ENCODE peak calls at places on chromosomes 6 and 20, in seven cellular contexts. D, Y, I, X, V, W and L are unnamed samples.

GRCh38 chr20:25669826-25670422 is 26.7 kb downstream of the ZNF337 start:
- DNase-seq in Y (peak), V (peak), D (peak), W (no peak), I (no peak), X (no peak), L (no peak)

GRCh38 chr6:1792989-1793388 is 183.3 kb downstream of the FOXC1 start:
- DNase-seq in W (no peak), Y (no peak), I (no peak), D (peak), V (no peak), X (no peak), L (no peak)

GRCh38 chr6:18503588-18504231 is 116.6 kb downstream of the RNF144B start:
- DNase-seq in I (peak), Y (peak), X (peak), W (peak), D (peak), V (peak), L (no peak)

GRCh38 chr6:154165488-154165887 is 126.4 kb downstream of the OPRM1 start:
- DNase-seq in I (no peak), V (no peak), X (no peak), Y (no peak), W (no peak), D (peak), L (no peak)

GRCh38 chr6:137543114-137543513 is 48.9 kb upstream of the OLIG3 start:
- DNase-seq in D (no peak), X (no peak), W (no peak), Y (no peak), I (no peak), V (no peak), L (no peak)

GRCh38 chr6:148758492-148758891 is 11.7 kb downstream of the UST start:
- DNase-seq in D (no peak), V (peak), I (peak), X (no peak), W (no peak), Y (no peak), L (peak)

GRCh38 chr6:70124882-70125535 is 177.9 kb downstream of the COL9A1 start:
- DNase-seq in Y (peak), V (no peak), W (no peak), X (no peak), D (peak), I (no peak), L (no peak)

GRCh38 chr20:11716945-11717248 is 200.8 kb upstream of the BTBD3 start:
- DNase-seq in D (no peak), V (no peak), I (no peak), X (no peak), Y (no peak), W (no peak), L (no peak)

GRCh38 chr20:25039697-25040437 is 18.1 kb downstream of the ACSS1 start:
- DNase-seq in I (peak), W (no peak), Y (no peak), D (peak), V (peak), X (peak), L (no peak)

GRCh38 chr6:122871079-122871478 is 82.0 kb downstream of the SMPDL3A start:
- DNase-seq in X (no peak), I (no peak), V (no peak), Y (no peak), D (no peak), W (no peak), L (no peak)

GRCh38 chr6:149134531-149134933 is 183.0 kb upstream of the TAB2 start:
- DNase-seq in D (peak), I (no peak), X (no peak), V (no peak), Y (no peak), W (no peak), L (no peak)

GRCh38 chr6:158694913-158695312 is 45.1 kb downstream of the SYTL3 start:
- DNase-seq in X (no peak), V (no peak), D (no peak), I (no peak), W (no peak), Y (no peak), L (no peak)

GRCh38 chr6:55925292-55925691 is 49.9 kb upstream of the BMP5 start:
- DNase-seq in W (no peak), X (no peak), V (no peak), I (no peak), Y (peak), D (peak), L (no peak)

GRCh38 chr6:121285041-121285440 is 49.2 kb downstream of the TBC1D32 start:
- DNase-seq in W (no peak), Y (peak), D (peak), I (no peak), V (peak), X (no peak), L (no peak)

GRCh38 chr6:148747145-148747492 is 289 bp downstream of the UST start:
- DNase-seq in I (peak), Y (no peak), D (peak), W (no peak), V (peak), X (peak), L (no peak)

GRCh38 chr6:154614101-154614500 is 103.6 kb upstream of the CNKSR3 start:
- DNase-seq in W (no peak), I (no peak), X (no peak), V (no peak), D (no peak), Y (no peak), L (no peak)

GRCh38 chr6:3575166-3575565 is 118.3 kb upstream of the SLC22A23 start:
- DNase-seq in V (no peak), X (no peak), D (no peak), Y (no peak), W (no peak), I (no peak), L (no peak)

GRCh38 chr6:110357298-110357695 is 852 bp downstream of the METTL24 start:
- DNase-seq in D (peak), I (no peak), W (no peak), X (no peak), Y (no peak), V (no peak), L (no peak)

GRCh38 chr6:53664623-53665022 is 933 bp downstream of the KLHL31 start:
- DNase-seq in I (no peak), X (no peak), V (no peak), D (no peak), Y (no peak), W (no peak), L (no peak)

GRCh38 chr20:41387433-41387832 is 20.8 kb upstream of the EMILIN3 start:
- DNase-seq in V (no peak), I (no peak), Y (no peak), W (no peak), X (no peak), D (no peak), L (no peak)

GRCh38 chr6:1322725-1323219 is 10.9 kb downstream of the FOXQ1 start:
- DNase-seq in V (no peak), Y (no peak), I (no peak), W (no peak), D (peak), X (no peak), L (no peak)

GRCh38 chr6:145756170-145756662 is 20.9 kb upstream of the EPM2A start:
- DNase-seq in V (peak), Y (peak), I (peak), D (peak), X (peak), W (peak), L (no peak)

GRCh38 chr20:722822-723644 is 45.3 kb downstream of the SLC52A3 start:
- DNase-seq in W (no peak), D (no peak), X (no peak), I (no peak), V (no peak), Y (no peak), L (no peak)

GRCh38 chr6:71349395-71349794 is 60.8 kb downstream of the OGFRL1 start:
- DNase-seq in D (peak), I (no peak), V (no peak), W (no peak), Y (no peak), X (no peak), L (no peak)

GRCh38 chr6:43969158-43969981 is 157.9 kb downstream of the MRPL14 start:
- DNase-seq in V (no peak), I (no peak), X (no peak), D (no peak), Y (no peak), W (no peak), L (no peak)

GRCh38 chr6:447381-448165 is 56.0 kb downstream of the IRF4 start:
- DNase-seq in X (no peak), D (no peak), W (no peak), I (no peak), V (no peak), Y (no peak), L (no peak)

GRCh38 chr6:16437984-16438383 is 199.6 kb downstream of the GMPR start:
- DNase-seq in I (no peak), V (peak), D (no peak), X (no peak), W (no peak), Y (no peak), L (no peak)

GRCh38 chr6:14085176-14085787 is 32.3 kb upstream of the CD83 start:
- DNase-seq in I (no peak), X (no peak), Y (no peak), D (no peak), V (no peak), W (no peak), L (no peak)

GRCh38 chr20:63009988-63010769 is 3.4 kb upstream of the BHLHE23 start:
- DNase-seq in D (no peak), Y (no peak), X (no peak), I (no peak), V (no peak), W (no peak), L (no peak)

GRCh38 chr6:39301606-39302005 is 12.6 kb downstream of the KCNK17 start:
- DNase-seq in Y (no peak), W (no peak), V (peak), D (no peak), X (no peak), I (no peak), L (no peak)

GRCh38 chr6:117375446-117375845 is 50.3 kb downstream of the ROS1 start:
- DNase-seq in I (no peak), X (no peak), V (no peak), D (no peak), Y (no peak), W (no peak), L (no peak)

GRCh38 chr20:8212286-8212685 is 80.2 kb downstream of the PLCB1 start:
- DNase-seq in X (no peak), W (no peak), D (peak), I (no peak), V (no peak), Y (no peak), L (no peak)

GRCh38 chr6:131519670-131520436 is 53.2 kb upstream of the ARG1 start:
- DNase-seq in Y (no peak), X (peak), W (no peak), I (no peak), D (peak), V (peak), L (no peak)

GRCh38 chr20:57856658-57857057 is 146.8 kb upstream of the PMEPA1 start:
- DNase-seq in D (no peak), W (peak), V (no peak), X (no peak), I (no peak), Y (no peak), L (no peak)

GRCh38 chr6:40727272-40727671 is 140.1 kb upstream of the LRFN2 start:
- DNase-seq in W (no peak), I (no peak), X (no peak), Y (no peak), D (no peak), V (no peak), L (no peak)
- TF ChIP-seq CTCF in W (no peak), I (no peak), X (no peak), Y (no peak), D (no peak), V (no peak), L (no peak)

GRCh38 chr6:146855889-146856288 is 257.1 kb downstream of the ADGB start:
- DNase-seq in Y (no peak), W (no peak), V (no peak), D (no peak), I (no peak), X (no peak), L (no peak)
- TF ChIP-seq CTCF in Y (no peak), W (no peak), V (no peak), D (no peak), I (no peak), X (no peak), L (no peak)

DNA sequence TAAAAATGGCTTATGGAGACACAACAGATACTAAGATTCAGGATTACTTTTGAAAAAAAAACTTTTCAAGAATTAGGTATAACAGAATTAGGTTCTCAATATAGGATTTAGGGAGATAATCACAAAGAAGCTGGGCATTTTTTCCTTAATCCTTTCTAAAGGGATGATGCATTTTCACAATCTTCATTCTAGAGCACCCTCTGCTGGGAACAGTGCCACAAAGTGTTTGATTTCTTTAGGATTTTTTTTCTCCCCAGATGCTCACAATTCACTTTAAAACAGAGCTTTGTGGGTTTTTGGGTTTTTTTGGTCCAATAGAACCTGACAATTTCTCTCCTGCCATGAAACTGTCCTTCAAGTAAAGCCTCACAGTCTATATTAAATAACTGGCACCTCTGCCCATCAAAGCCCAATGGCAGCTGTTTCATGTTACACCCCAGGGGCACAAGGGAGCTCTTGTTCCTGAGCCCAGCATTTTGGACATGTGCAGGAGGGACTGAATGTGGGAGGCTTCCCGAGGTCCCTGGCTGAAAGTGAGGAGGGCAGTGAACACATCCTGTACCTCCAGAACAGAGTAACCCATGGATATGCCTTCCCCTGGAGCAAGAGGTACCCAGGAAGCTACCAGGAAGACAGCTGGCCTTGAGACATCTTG is 39.7 kb downstream of the PREP start:
- DNase-seq in I (no peak), X (no peak), D (peak), V (no peak), Y (no peak), W (no peak), L (no peak)
- TF ChIP-seq CTCF in I (no peak), X (no peak), D (peak), V (peak), Y (peak), W (no peak), L (no peak)

DNA sequence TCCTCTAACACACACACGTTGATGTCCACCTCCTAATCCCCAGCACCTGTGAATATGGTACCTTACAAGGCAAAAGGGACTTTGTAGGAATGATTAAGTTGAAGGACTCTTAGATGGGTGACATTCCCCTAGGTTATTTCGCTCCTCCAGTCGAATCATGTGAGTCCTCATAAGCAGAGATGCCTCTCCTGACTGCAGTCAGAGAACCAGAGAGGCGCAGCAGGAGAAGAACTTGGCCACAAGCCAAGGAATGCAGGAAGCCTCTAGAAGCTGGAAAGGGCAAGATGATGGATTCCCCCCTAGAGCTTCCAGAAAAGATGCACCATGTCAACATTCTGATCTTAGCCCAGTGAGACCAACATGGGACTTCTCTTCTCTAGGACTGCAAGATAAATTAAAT is 133.1 kb upstream of the PTPRT start:
- DNase-seq in D (no peak), Y (no peak), V (peak), I (no peak), X (no peak), W (no peak), L (no peak)
- TF ChIP-seq CTCF in D (no peak), Y (no peak), V (no peak), I (no peak), X (no peak), W (no peak), L (no peak)

GRCh38 chr6:162913206-162913605 is 185.4 kb downstream of the PACRG start:
- DNase-seq in W (no peak), V (no peak), D (no peak), Y (no peak), I (no peak), X (no peak), L (no peak)

GRCh38 chr6:162906479-162906878 is 178.7 kb downstream of the PACRG start:
- DNase-seq in X (no peak), V (no peak), D (no peak), I (no peak), W (no peak), Y (no peak), L (no peak)

GRCh38 chr6:162904069-162904663 is 176.4 kb downstream of the PACRG start:
- DNase-seq in V (no peak), W (no peak), X (no peak), D (no peak), Y (no peak), I (no peak), L (no peak)

DNA sequence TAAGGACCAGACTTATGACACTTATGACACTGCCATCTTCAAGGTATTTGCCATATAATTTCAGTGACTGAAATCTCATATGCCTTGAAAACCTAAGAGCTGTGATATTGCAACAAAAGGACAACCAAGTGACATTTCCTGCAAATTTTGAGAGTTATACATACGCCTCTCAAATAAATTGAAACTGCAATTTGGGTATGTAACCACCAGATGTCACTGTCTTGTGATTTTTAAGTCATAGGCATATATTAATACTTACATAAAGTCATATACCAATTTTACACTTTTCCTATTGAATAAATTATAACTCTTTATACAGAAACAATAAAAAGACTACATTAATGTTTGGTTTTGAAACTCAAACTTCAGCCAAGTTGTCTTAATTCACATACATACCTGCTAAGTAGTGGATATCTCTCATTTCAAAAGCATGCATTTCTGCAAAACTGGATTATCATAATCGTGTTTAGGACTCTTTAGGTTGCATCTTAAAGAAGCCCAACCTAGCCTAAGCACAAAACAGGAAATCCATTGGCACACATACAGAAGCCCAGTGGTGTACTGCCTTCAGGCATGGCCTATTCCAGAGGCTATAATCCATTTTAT is 180.2 kb downstream of the PACRG start:
- DNase-seq in Y (no peak), I (no peak), V (no peak), X (no peak), D (peak), W (no peak), L (no peak)
- TF ChIP-seq CTCF in Y (peak), I (peak), V (peak), X (no peak), D (peak), W (peak), L (no peak)